ENCODE peak calls at places on chromosomes 3 and 15, in eight cellular contexts. One of them, this sample, is unnamed.

GRCh38 chr15:38254065-38254883 is 1.6 kb downstream of the SPRED1 start:
- DNase-seq in MM.1S: peak
- DNase-seq in RCC 7860: peak
- DNase-seq in CD4-positive, CD25-positive, alpha-beta regulatory T cell: peak
- DNase-seq in AG04450: no peak
- DNase-seq in NCI-H1092: no peak
- DNase-seq in PC-3: peak
- DNase-seq in DMS79 treated with DMSO at 0.1 percent for 48 hours: peak
- DNase-seq in this sample: peak

GRCh38 chr3:52289747-52290595 is 2.3 kb downstream of the GLYCTK start:
- DNase-seq in MM.1S: no peak
- DNase-seq in RCC 7860: no peak
- DNase-seq in CD4-positive, CD25-positive, alpha-beta regulatory T cell: no peak
- DNase-seq in AG04450: no peak
- DNase-seq in NCI-H1092: no peak
- DNase-seq in PC-3: no peak
- DNase-seq in DMS79 treated with DMSO at 0.1 percent for 48 hours: no peak
- DNase-seq in this sample: no peak

GRCh38 chr3:110955301-110955880 is 116.2 kb upstream of the NECTIN3 start:
- DNase-seq in MM.1S: no peak
- DNase-seq in RCC 7860: no peak
- DNase-seq in CD4-positive, CD25-positive, alpha-beta regulatory T cell: no peak
- DNase-seq in AG04450: no peak
- DNase-seq in NCI-H1092: no peak
- DNase-seq in PC-3: peak
- DNase-seq in DMS79 treated with DMSO at 0.1 percent for 48 hours: no peak
- DNase-seq in this sample: no peak

GRCh38 chr3:147218976-147219375 is 187.4 kb downstream of the ZIC4 start:
- DNase-seq in MM.1S: no peak
- DNase-seq in RCC 7860: no peak
- DNase-seq in CD4-positive, CD25-positive, alpha-beta regulatory T cell: no peak
- DNase-seq in AG04450: no peak
- DNase-seq in NCI-H1092: no peak
- DNase-seq in PC-3: no peak
- DNase-seq in DMS79 treated with DMSO at 0.1 percent for 48 hours: no peak
- DNase-seq in this sample: no peak

GRCh38 chr3:151491525-151491924 is 30.7 kb upstream of the IGSF10 start:
- DNase-seq in MM.1S: no peak
- DNase-seq in RCC 7860: no peak
- DNase-seq in CD4-positive, CD25-positive, alpha-beta regulatory T cell: no peak
- DNase-seq in AG04450: no peak
- DNase-seq in NCI-H1092: no peak
- DNase-seq in PC-3: no peak
- DNase-seq in DMS79 treated with DMSO at 0.1 percent for 48 hours: no peak
- DNase-seq in this sample: no peak

GRCh38 chr3:195260286-195260905 is 10.6 kb downstream of the XXYLT1 start:
- DNase-seq in MM.1S: peak
- DNase-seq in RCC 7860: no peak
- DNase-seq in CD4-positive, CD25-positive, alpha-beta regulatory T cell: no peak
- DNase-seq in AG04450: no peak
- DNase-seq in NCI-H1092: no peak
- DNase-seq in PC-3: peak
- DNase-seq in DMS79 treated with DMSO at 0.1 percent for 48 hours: peak
- DNase-seq in this sample: peak

GRCh38 chr3:160611141-160611540 is 45.8 kb upstream of the KPNA4 start:
- DNase-seq in MM.1S: no peak
- DNase-seq in RCC 7860: no peak
- DNase-seq in CD4-positive, CD25-positive, alpha-beta regulatory T cell: no peak
- DNase-seq in AG04450: no peak
- DNase-seq in NCI-H1092: no peak
- DNase-seq in PC-3: no peak
- DNase-seq in DMS79 treated with DMSO at 0.1 percent for 48 hours: no peak
- DNase-seq in this sample: no peak

GRCh38 chr3:89690649-89691048 is 583.2 kb downstream of the EPHA3 start:
- DNase-seq in MM.1S: no peak
- DNase-seq in RCC 7860: no peak
- DNase-seq in CD4-positive, CD25-positive, alpha-beta regulatory T cell: no peak
- DNase-seq in AG04450: no peak
- DNase-seq in NCI-H1092: no peak
- DNase-seq in PC-3: peak
- DNase-seq in DMS79 treated with DMSO at 0.1 percent for 48 hours: no peak
- DNase-seq in this sample: peak

GRCh38 chr3:9448643-9449042 is 51.2 kb downstream of the SETD5 start:
- DNase-seq in MM.1S: no peak
- DNase-seq in RCC 7860: no peak
- DNase-seq in CD4-positive, CD25-positive, alpha-beta regulatory T cell: no peak
- DNase-seq in AG04450: no peak
- DNase-seq in NCI-H1092: no peak
- DNase-seq in PC-3: no peak
- DNase-seq in DMS79 treated with DMSO at 0.1 percent for 48 hours: no peak
- DNase-seq in this sample: no peak

GRCh38 chr3:97940034-97940433 is 32.2 kb downstream of the RIOX2 start:
- DNase-seq in MM.1S: no peak
- DNase-seq in RCC 7860: no peak
- DNase-seq in CD4-positive, CD25-positive, alpha-beta regulatory T cell: peak
- DNase-seq in AG04450: no peak
- DNase-seq in NCI-H1092: no peak
- DNase-seq in PC-3: peak
- DNase-seq in DMS79 treated with DMSO at 0.1 percent for 48 hours: peak
- DNase-seq in this sample: peak

GRCh38 chr15:77376770-77377169 is 43.1 kb downstream of the PEAK1 start:
- DNase-seq in MM.1S: no peak
- DNase-seq in RCC 7860: no peak
- DNase-seq in CD4-positive, CD25-positive, alpha-beta regulatory T cell: no peak
- DNase-seq in AG04450: no peak
- DNase-seq in NCI-H1092: no peak
- DNase-seq in PC-3: peak
- DNase-seq in DMS79 treated with DMSO at 0.1 percent for 48 hours: no peak
- DNase-seq in this sample: no peak

GRCh38 chr3:106827515-106828213 is 549.6 kb upstream of the CCDC54 start:
- DNase-seq in MM.1S: no peak
- DNase-seq in RCC 7860: no peak
- DNase-seq in CD4-positive, CD25-positive, alpha-beta regulatory T cell: no peak
- DNase-seq in AG04450: no peak
- DNase-seq in NCI-H1092: no peak
- DNase-seq in PC-3: peak
- DNase-seq in DMS79 treated with DMSO at 0.1 percent for 48 hours: no peak
- DNase-seq in this sample: no peak

GRCh38 chr3:147404000-147404799 is 2.1 kb downstream of the ZIC4 start:
- DNase-seq in MM.1S: no peak
- DNase-seq in RCC 7860: no peak
- DNase-seq in CD4-positive, CD25-positive, alpha-beta regulatory T cell: no peak
- DNase-seq in AG04450: no peak
- DNase-seq in NCI-H1092: no peak
- DNase-seq in PC-3: no peak
- DNase-seq in DMS79 treated with DMSO at 0.1 percent for 48 hours: no peak
- DNase-seq in this sample: no peak

GRCh38 chr3:71269896-71270295 is 313.6 kb downstream of the FOXP1 start:
- DNase-seq in MM.1S: no peak
- DNase-seq in RCC 7860: no peak
- DNase-seq in CD4-positive, CD25-positive, alpha-beta regulatory T cell: peak
- DNase-seq in AG04450: no peak
- DNase-seq in NCI-H1092: no peak
- DNase-seq in PC-3: no peak
- DNase-seq in DMS79 treated with DMSO at 0.1 percent for 48 hours: no peak
- DNase-seq in this sample: no peak

GRCh38 chr15:84981711-84982300 is at the start of gene PDE8A:
- DNase-seq in MM.1S: peak
- DNase-seq in RCC 7860: peak
- DNase-seq in CD4-positive, CD25-positive, alpha-beta regulatory T cell: peak
- DNase-seq in AG04450: no peak
- DNase-seq in NCI-H1092: peak
- DNase-seq in PC-3: peak
- DNase-seq in DMS79 treated with DMSO at 0.1 percent for 48 hours: no peak
- DNase-seq in this sample: no peak

GRCh38 chr3:157175678-157176077 is 15.7 kb upstream of the CCNL1 start:
- DNase-seq in MM.1S: peak
- DNase-seq in RCC 7860: no peak
- DNase-seq in CD4-positive, CD25-positive, alpha-beta regulatory T cell: no peak
- DNase-seq in AG04450: no peak
- DNase-seq in NCI-H1092: no peak
- DNase-seq in PC-3: no peak
- DNase-seq in DMS79 treated with DMSO at 0.1 percent for 48 hours: peak
- DNase-seq in this sample: peak

GRCh38 chr3:9201895-9202294 is 47.6 kb downstream of the SRGAP3 start:
- DNase-seq in MM.1S: no peak
- DNase-seq in RCC 7860: no peak
- DNase-seq in CD4-positive, CD25-positive, alpha-beta regulatory T cell: no peak
- DNase-seq in AG04450: no peak
- DNase-seq in NCI-H1092: no peak
- DNase-seq in PC-3: no peak
- DNase-seq in DMS79 treated with DMSO at 0.1 percent for 48 hours: no peak
- DNase-seq in this sample: no peak

GRCh38 chr3:183298708-183299153 is 45.7 kb downstream of the B3GNT5 start:
- DNase-seq in MM.1S: no peak
- DNase-seq in RCC 7860: peak
- DNase-seq in CD4-positive, CD25-positive, alpha-beta regulatory T cell: no peak
- DNase-seq in AG04450: peak
- DNase-seq in NCI-H1092: no peak
- DNase-seq in PC-3: peak
- DNase-seq in DMS79 treated with DMSO at 0.1 percent for 48 hours: no peak
- DNase-seq in this sample: no peak

GRCh38 chr3:98817546-98817945 is 54.4 kb downstream of the ST3GAL6 start:
- DNase-seq in MM.1S: peak
- DNase-seq in RCC 7860: peak
- DNase-seq in CD4-positive, CD25-positive, alpha-beta regulatory T cell: peak
- DNase-seq in AG04450: peak
- DNase-seq in NCI-H1092: peak
- DNase-seq in PC-3: peak
- DNase-seq in DMS79 treated with DMSO at 0.1 percent for 48 hours: peak
- DNase-seq in this sample: peak

GRCh38 chr15:69236505-69236904 is 62.2 kb upstream of the PAQR5 start:
- DNase-seq in MM.1S: no peak
- DNase-seq in RCC 7860: no peak
- DNase-seq in CD4-positive, CD25-positive, alpha-beta regulatory T cell: no peak
- DNase-seq in AG04450: no peak
- DNase-seq in NCI-H1092: no peak
- DNase-seq in PC-3: no peak
- DNase-seq in DMS79 treated with DMSO at 0.1 percent for 48 hours: no peak
- DNase-seq in this sample: no peak

GRCh38 chr3:69325151-69325550 is 60.7 kb downstream of the FRMD4B start:
- DNase-seq in MM.1S: no peak
- DNase-seq in RCC 7860: no peak
- DNase-seq in CD4-positive, CD25-positive, alpha-beta regulatory T cell: no peak
- DNase-seq in AG04450: no peak
- DNase-seq in NCI-H1092: no peak
- DNase-seq in PC-3: no peak
- DNase-seq in DMS79 treated with DMSO at 0.1 percent for 48 hours: no peak
- DNase-seq in this sample: no peak

GRCh38 chr3:186589115-186589514 is 18.6 kb downstream of the DNAJB11 start:
- DNase-seq in MM.1S: peak
- DNase-seq in RCC 7860: no peak
- DNase-seq in CD4-positive, CD25-positive, alpha-beta regulatory T cell: no peak
- DNase-seq in AG04450: no peak
- DNase-seq in NCI-H1092: no peak
- DNase-seq in PC-3: no peak
- DNase-seq in DMS79 treated with DMSO at 0.1 percent for 48 hours: no peak
- DNase-seq in this sample: no peak

GRCh38 chr15:28875461-28875965 is 10.3 kb upstream of the APBA2 start:
- DNase-seq in MM.1S: no peak
- DNase-seq in RCC 7860: no peak
- DNase-seq in CD4-positive, CD25-positive, alpha-beta regulatory T cell: no peak
- DNase-seq in AG04450: no peak
- DNase-seq in NCI-H1092: no peak
- DNase-seq in PC-3: no peak
- DNase-seq in DMS79 treated with DMSO at 0.1 percent for 48 hours: no peak
- DNase-seq in this sample: no peak

GRCh38 chr15:63218114-63218808 is 28.9 kb downstream of the RAB8B start:
- DNase-seq in MM.1S: no peak
- DNase-seq in RCC 7860: peak
- DNase-seq in CD4-positive, CD25-positive, alpha-beta regulatory T cell: no peak
- DNase-seq in AG04450: no peak
- DNase-seq in NCI-H1092: no peak
- DNase-seq in PC-3: peak
- DNase-seq in DMS79 treated with DMSO at 0.1 percent for 48 hours: no peak
- DNase-seq in this sample: no peak

GRCh38 chr3:110457508-110457907 is 614.1 kb upstream of the NECTIN3 start:
- DNase-seq in MM.1S: no peak
- DNase-seq in RCC 7860: no peak
- DNase-seq in CD4-positive, CD25-positive, alpha-beta regulatory T cell: no peak
- DNase-seq in AG04450: no peak
- DNase-seq in NCI-H1092: no peak
- DNase-seq in PC-3: no peak
- DNase-seq in DMS79 treated with DMSO at 0.1 percent for 48 hours: no peak
- DNase-seq in this sample: no peak

GRCh38 chr3:68931406-68932149 is 769 bp downstream of the TAFA4 start:
- DNase-seq in MM.1S: no peak
- DNase-seq in RCC 7860: no peak
- DNase-seq in CD4-positive, CD25-positive, alpha-beta regulatory T cell: no peak
- DNase-seq in AG04450: no peak
- DNase-seq in NCI-H1092: no peak
- DNase-seq in PC-3: no peak
- DNase-seq in DMS79 treated with DMSO at 0.1 percent for 48 hours: no peak
- DNase-seq in this sample: no peak

GRCh38 chr3:61199843-61200242 is 51.4 kb downstream of the FHIT start:
- DNase-seq in MM.1S: no peak
- DNase-seq in RCC 7860: no peak
- DNase-seq in CD4-positive, CD25-positive, alpha-beta regulatory T cell: no peak
- DNase-seq in AG04450: no peak
- DNase-seq in NCI-H1092: no peak
- DNase-seq in PC-3: no peak
- DNase-seq in DMS79 treated with DMSO at 0.1 percent for 48 hours: no peak
- DNase-seq in this sample: no peak

GRCh38 chr3:158569717-158570244 is 1.2 kb upstream of the MLF1 start:
- DNase-seq in MM.1S: no peak
- DNase-seq in RCC 7860: no peak
- DNase-seq in CD4-positive, CD25-positive, alpha-beta regulatory T cell: no peak
- DNase-seq in AG04450: no peak
- DNase-seq in NCI-H1092: no peak
- DNase-seq in PC-3: no peak
- DNase-seq in DMS79 treated with DMSO at 0.1 percent for 48 hours: no peak
- DNase-seq in this sample: no peak

GRCh38 chr3:149621218-149622005 is 36.4 kb downstream of the WWTR1 start:
- DNase-seq in MM.1S: peak
- DNase-seq in RCC 7860: peak
- DNase-seq in CD4-positive, CD25-positive, alpha-beta regulatory T cell: no peak
- DNase-seq in AG04450: peak
- DNase-seq in NCI-H1092: no peak
- DNase-seq in PC-3: peak
- DNase-seq in DMS79 treated with DMSO at 0.1 percent for 48 hours: no peak
- DNase-seq in this sample: no peak

GRCh38 chr3:188469228-188469885 is 315.4 kb downstream of the LPP start:
- DNase-seq in MM.1S: no peak
- DNase-seq in RCC 7860: no peak
- DNase-seq in CD4-positive, CD25-positive, alpha-beta regulatory T cell: no peak
- DNase-seq in AG04450: no peak
- DNase-seq in NCI-H1092: no peak
- DNase-seq in PC-3: no peak
- DNase-seq in DMS79 treated with DMSO at 0.1 percent for 48 hours: peak
- DNase-seq in this sample: no peak

GRCh38 chr3:172289583-172289982 is 158.7 kb downstream of the GHSR start:
- DNase-seq in MM.1S: peak
- DNase-seq in RCC 7860: no peak
- DNase-seq in CD4-positive, CD25-positive, alpha-beta regulatory T cell: no peak
- DNase-seq in AG04450: no peak
- DNase-seq in NCI-H1092: no peak
- DNase-seq in PC-3: no peak
- DNase-seq in DMS79 treated with DMSO at 0.1 percent for 48 hours: no peak
- DNase-seq in this sample: no peak

GRCh38 chr15:66702770-66703539 is 919 bp downstream of the SMAD6 start:
- DNase-seq in MM.1S: no peak
- DNase-seq in RCC 7860: no peak
- DNase-seq in CD4-positive, CD25-positive, alpha-beta regulatory T cell: peak
- DNase-seq in AG04450: no peak
- DNase-seq in NCI-H1092: no peak
- DNase-seq in PC-3: no peak
- DNase-seq in DMS79 treated with DMSO at 0.1 percent for 48 hours: no peak
- DNase-seq in this sample: peak

GRCh38 chr3:32399030-32399620 is 7.5 kb downstream of the CMTM7 start:
- DNase-seq in MM.1S: peak
- DNase-seq in RCC 7860: peak
- DNase-seq in CD4-positive, CD25-positive, alpha-beta regulatory T cell: peak
- DNase-seq in AG04450: no peak
- DNase-seq in NCI-H1092: peak
- DNase-seq in PC-3: peak
- DNase-seq in DMS79 treated with DMSO at 0.1 percent for 48 hours: peak
- DNase-seq in this sample: no peak

GRCh38 chr3:125165189-125165947 is 47.2 kb downstream of the SLC12A8 start:
- DNase-seq in MM.1S: no peak
- DNase-seq in RCC 7860: no peak
- DNase-seq in CD4-positive, CD25-positive, alpha-beta regulatory T cell: no peak
- DNase-seq in AG04450: no peak
- DNase-seq in NCI-H1092: no peak
- DNase-seq in PC-3: peak
- DNase-seq in DMS79 treated with DMSO at 0.1 percent for 48 hours: no peak
- DNase-seq in this sample: no peak